ENCODE peak calls at places on chromosomes 5 and 9, in eight cellular contexts. L is HCT116, H is K562, R is PC-3, V is hepatocyte, U is mammary epithelial cell, P is GM23248, D is IMR-90. Q is an unnamed sample. For H3K4me1, the result is how much of the 10 kb centered on the place peaks cover.

GRCh38 chr9:127534931-127535330 is 77.1 kb upstream of the STXBP1 start:
- DNase-seq in L (no peak), H (no peak), R (no peak), V (no peak), U (peak), P (no peak), D (no peak), Q (no peak)

GRCh38 chr5:88769165-88769564 is 113.8 kb downstream of the MEF2C start:
- DNase-seq in L (no peak), H (no peak), R (peak), V (no peak), U (no peak), P (peak), D (peak), Q (no peak)

GRCh38 chr5:160175438-160176218 is 53.7 kb upstream of the FABP6 start:
- DNase-seq in L (no peak), H (no peak), R (no peak), V (no peak), U (no peak), P (peak), D (peak), Q (no peak)

GRCh38 chr5:39459091-39459490 is 34.3 kb upstream of the DAB2 start:
- DNase-seq in L (no peak), H (no peak), R (no peak), V (peak), U (no peak), P (no peak), D (peak), Q (no peak)

GRCh38 chr9:87148391-87149237 is 201.3 kb upstream of the GAS1 start:
- DNase-seq in L (no peak), H (peak), R (no peak), V (peak), U (peak), P (peak), D (peak), Q (no peak)

GRCh38 chr5:131635755-131636479 is 888 bp upstream of the RAPGEF6 start:
- DNase-seq in L (no peak), H (no peak), R (no peak), V (peak), U (peak), P (peak), D (no peak), Q (no peak)

GRCh38 chr9:78371981-78372380 is 75.1 kb downstream of the PSAT1 start:
- DNase-seq in L (no peak), H (no peak), R (no peak), V (no peak), U (no peak), P (no peak), D (no peak), Q (no peak)

GRCh38 chr5:123752576-123752975 is 240.6 kb downstream of the CSNK1G3 start:
- DNase-seq in L (no peak), H (no peak), R (peak), V (peak), U (peak), P (peak), D (peak), Q (no peak)

GRCh38 chr5:120841830-120842229 is 377.7 kb downstream of the PRR16 start:
- DNase-seq in L (no peak), H (no peak), R (no peak), V (no peak), U (no peak), P (no peak), D (no peak), Q (no peak)

GRCh38 chr5:60844429-60844890 is 391 bp upstream of the ELOVL7 start:
- DNase-seq in L (peak), H (no peak), R (no peak), V (no peak), U (peak), P (peak), D (peak), Q (no peak)

GRCh38 chr5:172502969-172503368 is 48.6 kb upstream of the SH3PXD2B start:
- DNase-seq in L (no peak), H (no peak), R (peak), V (no peak), U (no peak), P (no peak), D (no peak), Q (no peak)

GRCh38 chr9:83013867-83014605 is 48.9 kb downstream of the RASEF start:
- DNase-seq in L (no peak), H (no peak), R (peak), V (no peak), U (peak), P (peak), D (peak), Q (no peak)

GRCh38 chr5:84688566-84688965 is 303.9 kb upstream of the EDIL3 start:
- DNase-seq in L (no peak), H (no peak), R (peak), V (no peak), U (peak), P (peak), D (peak), Q (peak)

GRCh38 chr5:123001801-123002200 is 34.7 kb downstream of the PPIC start:
- DNase-seq in L (no peak), H (no peak), R (no peak), V (no peak), U (no peak), P (no peak), D (no peak), Q (no peak)

GRCh38 chr9:8555767-8556500 is 756.4 kb upstream of the DMAC1 start:
- DNase-seq in L (no peak), H (no peak), R (no peak), V (no peak), U (no peak), P (no peak), D (no peak), Q (no peak)

GRCh38 chr5:133259199-133259997 is 207.6 kb downstream of the HSPA4 start:
- DNase-seq in L (no peak), H (no peak), R (no peak), V (no peak), U (no peak), P (no peak), D (no peak), Q (no peak)

GRCh38 chr5:16364906-16365305 is 100.7 kb downstream of the ZNF622 start:
- DNase-seq in L (no peak), H (no peak), R (no peak), V (no peak), U (no peak), P (no peak), D (no peak), Q (no peak)

GRCh38 chr5:73917433-73917832 is 291.4 kb downstream of the ARHGEF28 start:
- DNase-seq in L (no peak), H (no peak), R (no peak), V (no peak), U (no peak), P (no peak), D (no peak), Q (no peak)

GRCh38 chr9:77864096-77864889 is 167.3 kb downstream of the GNAQ start:
- DNase-seq in L (no peak), H (no peak), R (no peak), V (no peak), U (no peak), P (no peak), D (peak), Q (no peak)

GRCh38 chr9:125240649-125240999 is 519 bp downstream of the HSPA5 start:
- DNase-seq in L (no peak), H (peak), R (peak), V (no peak), U (peak), P (peak), D (no peak), Q (no peak)

GRCh38 chr5:99105216-99105615 is 176.4 kb upstream of the CHD1 start:
- DNase-seq in L (no peak), H (no peak), R (peak), V (no peak), U (no peak), P (peak), D (no peak), Q (no peak)

GRCh38 chr9:97570899-97571298 is 62.3 kb downstream of the TSTD2 start:
- DNase-seq in L (no peak), H (no peak), R (no peak), V (no peak), U (no peak), P (no peak), D (no peak), Q (no peak)

GRCh38 chr5:23042231-23042630 is 189.1 kb upstream of the CDH12 start:
- DNase-seq in L (no peak), H (no peak), R (no peak), V (no peak), U (no peak), P (no peak), D (no peak), Q (no peak)

GRCh38 chr5:91252916-91253315 is 130.2 kb downstream of the ARRDC3 start:
- DNase-seq in L (no peak), H (no peak), R (no peak), V (no peak), U (no peak), P (no peak), D (no peak), Q (no peak)

GRCh38 chr5:90793183-90793582 is 234.6 kb downstream of the ADGRV1 start:
- DNase-seq in L (no peak), H (no peak), R (peak), V (no peak), U (no peak), P (no peak), D (no peak), Q (no peak)

GRCh38 chr9:2991292-2991691 is 147.4 kb upstream of the PUM3 start:
- DNase-seq in L (no peak), H (no peak), R (peak), V (no peak), U (no peak), P (peak), D (no peak), Q (no peak)

DNA sequence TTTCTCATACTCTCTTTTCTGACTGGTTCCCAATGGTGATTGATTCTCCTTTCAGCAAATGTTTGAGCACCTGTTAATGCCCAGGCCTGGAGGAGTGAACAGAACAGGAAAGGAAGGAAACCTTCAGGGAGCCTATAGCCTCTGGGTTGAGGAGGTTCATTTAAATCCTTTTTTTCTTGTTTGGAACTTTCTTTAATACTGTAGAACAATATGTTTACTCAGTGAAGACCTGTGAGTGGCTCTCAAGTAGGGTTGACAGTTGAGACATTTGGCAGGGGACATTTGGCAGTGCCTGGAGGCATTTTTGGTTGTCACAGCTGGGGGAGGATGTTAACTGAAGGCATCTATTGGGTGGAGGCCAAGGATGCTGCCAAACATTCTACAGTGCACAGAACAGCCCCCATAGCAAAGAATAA is 6.1 kb upstream of the FAM120AOS start:
- DNase-seq in L (no peak), H (no peak), R (no peak), V (no peak), U (no peak), P (no peak), D (no peak), Q (no peak)
- H3K4me1 ChIP-seq in L (under half), H (under half), R (under half), V (under half), U (under half), P (under half), D (under half), Q (under half)

GRCh38 chr5:55900068-55900467 is 48.9 kb downstream of the IL31RA start:
- DNase-seq in L (no peak), H (no peak), R (no peak), V (no peak), U (no peak), P (peak), D (no peak), Q (no peak)
- H2AFZ ChIP-seq in L (no peak), H (no peak), R (no peak), V (no peak), U (no peak), P (no peak), D (no peak), Q (no peak)

GRCh38 chr5:59276277-59276647 is 617.3 kb downstream of the PDE4D start:
- DNase-seq in L (no peak), H (no peak), R (no peak), V (no peak), U (no peak), P (peak), D (no peak), Q (no peak)
- H3K4me3 ChIP-seq in L (no peak), H (no peak), R (peak), V (peak), U (peak), P (peak), D (no peak), Q (peak)

GRCh38 chr5:158482201-158482600 is 617.5 kb downstream of the EBF1 start:
- DNase-seq in L (no peak), H (no peak), R (peak), V (no peak), U (no peak), P (peak), D (no peak), Q (no peak)

GRCh38 chr5:158485604-158486081 is 614.1 kb downstream of the EBF1 start:
- DNase-seq in L (no peak), H (no peak), R (no peak), V (peak), U (no peak), P (peak), D (no peak), Q (no peak)

GRCh38 chr5:158483202-158483870 is 616.4 kb downstream of the EBF1 start:
- DNase-seq in L (no peak), H (no peak), R (peak), V (peak), U (no peak), P (no peak), D (no peak), Q (no peak)

GRCh38 chr5:158484968-158485367 is 614.7 kb downstream of the EBF1 start:
- DNase-seq in L (no peak), H (no peak), R (no peak), V (no peak), U (no peak), P (no peak), D (no peak), Q (no peak)

GRCh38 chr5:158484246-158484645 is 615.5 kb downstream of the EBF1 start:
- DNase-seq in L (no peak), H (no peak), R (no peak), V (peak), U (no peak), P (peak), D (no peak), Q (no peak)
- H3K4me1 ChIP-seq in L (under half), H (under half), R (under half), V (under half), U (under half), P (half or more), D (under half), Q (under half)

GRCh38 chr9:762217-762616 is 79.3 kb upstream of the DMRT1 start:
- DNase-seq in L (no peak), H (no peak), R (no peak), V (no peak), U (no peak), P (no peak), D (no peak), Q (no peak)

GRCh38 chr9:759541-759940 is 82.0 kb upstream of the DMRT1 start:
- DNase-seq in L (no peak), H (no peak), R (no peak), V (no peak), U (no peak), P (no peak), D (no peak), Q (no peak)

GRCh38 chr9:759983-760715 is 81.3 kb upstream of the DMRT1 start:
- DNase-seq in L (no peak), H (no peak), R (no peak), V (no peak), U (no peak), P (no peak), D (no peak), Q (no peak)

GRCh38 chr9:761793-762190 is 79.7 kb upstream of the DMRT1 start:
- DNase-seq in L (no peak), H (no peak), R (no peak), V (no peak), U (no peak), P (no peak), D (no peak), Q (no peak)

DNA sequence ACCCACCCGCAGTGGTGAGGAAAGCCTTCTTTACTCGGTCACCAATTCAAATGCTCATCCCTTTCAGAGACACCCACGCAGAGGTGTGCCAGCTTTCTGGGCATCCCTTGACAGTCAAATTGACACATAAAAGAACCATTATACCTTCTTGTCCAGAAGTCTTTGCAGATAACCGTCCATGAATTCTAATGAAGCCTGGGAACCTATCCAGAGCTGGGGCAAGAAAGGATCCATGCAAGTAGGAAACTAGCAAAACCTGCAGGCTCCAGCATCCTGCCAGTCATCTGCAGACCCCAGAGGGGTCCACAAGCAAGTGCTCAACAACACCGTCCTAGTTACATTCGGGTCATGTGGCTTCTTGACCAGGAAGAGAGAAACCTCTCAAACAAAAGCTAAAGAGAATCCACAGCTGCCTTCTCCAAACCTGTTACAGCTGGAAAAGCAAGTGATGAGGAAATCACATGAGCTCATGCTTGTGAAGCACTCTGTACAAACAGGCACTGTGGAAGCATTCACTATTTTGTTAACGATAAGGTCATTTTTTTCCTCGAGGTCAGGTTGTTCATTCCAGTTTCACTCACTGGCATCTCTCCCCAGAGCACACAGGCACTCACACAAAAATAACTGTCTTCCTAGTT is 80.2 kb upstream of the DMRT1 start:
- DNase-seq in L (no peak), H (no peak), R (no peak), V (peak), U (no peak), P (peak), D (peak), Q (no peak)
- H2AFZ ChIP-seq in L (no peak), H (no peak), R (no peak), V (no peak), U (no peak), P (no peak), D (no peak), Q (no peak)

DNA sequence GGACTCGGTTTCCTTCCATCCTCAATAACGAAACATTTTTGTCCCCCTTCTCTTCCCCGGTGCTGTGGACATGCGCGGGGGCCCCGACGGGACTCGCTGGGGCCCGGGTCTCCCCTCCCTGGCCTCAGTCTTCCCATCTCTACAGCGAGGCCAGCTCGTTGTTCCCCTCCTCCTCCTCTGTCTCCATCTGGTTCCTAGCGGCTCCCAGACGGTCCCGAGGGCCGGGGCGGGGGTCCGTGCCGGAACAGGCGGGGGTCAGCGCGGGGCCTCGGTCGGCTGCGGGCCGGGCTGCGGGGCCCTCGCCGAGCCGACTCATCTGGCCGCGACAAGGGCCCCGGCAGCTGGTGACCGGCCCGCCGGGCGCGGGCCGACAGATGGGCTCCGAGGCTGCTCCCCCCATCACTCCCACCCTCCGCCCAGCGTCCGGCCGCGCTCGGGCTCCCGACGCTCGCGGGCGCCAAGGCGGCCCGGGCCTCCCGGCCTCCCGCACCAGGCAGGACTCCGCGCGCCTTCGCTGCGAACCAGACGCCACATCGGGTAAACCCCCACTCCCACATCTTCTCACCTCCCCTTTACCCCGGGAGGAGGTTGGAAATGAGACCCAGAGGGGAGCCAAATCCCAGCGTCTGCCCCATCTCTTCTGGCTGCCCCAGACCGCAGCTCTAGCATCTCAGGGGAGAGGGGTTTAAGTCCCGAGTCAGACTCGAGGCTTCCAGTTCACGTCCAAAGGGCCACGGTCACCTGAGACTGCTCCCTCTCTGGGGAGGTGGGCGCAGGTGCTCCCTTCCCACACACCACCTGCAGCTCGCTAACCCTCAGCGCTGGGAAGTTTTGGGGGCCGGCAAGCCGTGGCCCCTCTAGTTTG is 8.1 kb downstream of the BARHL1 start:
- DNase-seq in L (no peak), H (no peak), R (no peak), V (no peak), U (no peak), P (no peak), D (no peak), Q (no peak)
- H3K4me3 ChIP-seq in L (no peak), H (no peak), R (no peak), V (no peak), U (no peak), P (no peak), D (no peak), Q (no peak)

GRCh38 chr9:114613087-114613486 is 2.0 kb downstream of the TMEM268 start:
- DNase-seq in L (no peak), H (no peak), R (no peak), V (no peak), U (no peak), P (no peak), D (no peak), Q (no peak)

GRCh38 chr9:114611516-114612271 is 603 bp downstream of the TMEM268 start:
- DNase-seq in L (no peak), H (peak), R (peak), V (peak), U (peak), P (peak), D (peak), Q (no peak)

GRCh38 chr9:114613919-114614318 is 2.8 kb downstream of the TMEM268 start:
- DNase-seq in L (no peak), H (no peak), R (no peak), V (no peak), U (no peak), P (no peak), D (no peak), Q (no peak)

GRCh38 chr9:114614373-114614772 is 3.3 kb downstream of the TMEM268 start:
- DNase-seq in L (no peak), H (no peak), R (no peak), V (no peak), U (no peak), P (no peak), D (no peak), Q (no peak)

DNA sequence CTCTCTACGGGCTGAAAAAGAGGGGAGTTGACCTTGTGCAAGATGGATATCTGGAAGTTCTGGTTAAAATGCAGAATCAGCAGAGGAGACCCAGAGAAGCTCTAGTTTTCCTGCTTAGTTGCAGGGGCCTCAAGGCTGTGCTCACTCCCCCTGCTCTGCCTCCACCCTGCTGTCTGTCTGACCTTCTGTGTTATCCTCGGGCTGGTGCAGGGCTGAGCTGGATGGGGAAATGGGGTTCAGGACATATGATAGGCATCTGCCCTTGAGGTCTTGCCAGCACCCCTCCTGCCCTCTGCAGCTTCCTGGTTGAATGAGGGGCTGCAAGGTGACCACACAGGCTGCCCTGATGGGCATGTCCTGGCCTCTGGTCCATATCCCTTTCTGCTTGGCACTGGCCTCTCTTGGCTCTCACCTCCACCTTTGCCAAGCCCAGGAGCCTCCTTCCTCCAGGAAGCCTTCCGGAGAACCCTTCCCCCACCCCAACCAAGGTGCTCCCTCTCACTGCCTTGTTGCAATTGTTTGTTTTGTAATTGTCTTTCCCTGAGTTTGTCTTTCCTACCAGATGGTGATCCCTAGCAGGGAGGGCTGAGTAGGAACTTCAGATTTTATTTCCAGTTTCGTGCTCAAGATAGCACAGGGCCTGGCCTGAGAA is 1.3 kb downstream of the TMEM268 start:
- DNase-seq in L (no peak), H (no peak), R (no peak), V (no peak), U (no peak), P (no peak), D (no peak), Q (no peak)
- H3K4me1 ChIP-seq in L (under half), H (under half), R (under half), V (under half), U (under half), P (under half), D (under half), Q (under half)

GRCh38 chr9:20621553-20622329 is 558 bp downstream of the MLLT3 start:
- DNase-seq in L (no peak), H (no peak), R (peak), V (peak), U (peak), P (peak), D (peak), Q (no peak)
- H2AFZ ChIP-seq in L (peak), H (no peak), R (peak), V (peak), U (peak), P (peak), D (peak), Q (peak)